ENCODE peak calls at places on chromosomes 13 and 19, in seven cellular contexts. P, H, E, I, X, T and F are unnamed samples.

GRCh38 chr19:38025908-38026307 is 118.9 kb downstream of the SIPA1L3 start:
- DNase-seq in H (no peak), P (no peak), I (no peak), E (no peak), T (no peak), X (no peak), F (no peak)

GRCh38 chr13:76516013-76516412 is 370.2 kb downstream of the KCTD12 start:
- DNase-seq in E (no peak), I (no peak), H (peak), X (no peak), T (peak), P (no peak), F (no peak)

GRCh38 chr13:48156466-48156865 is 61.6 kb upstream of the MED4 start:
- DNase-seq in P (no peak), X (no peak), E (no peak), I (no peak), T (no peak), H (no peak), F (peak)

GRCh38 chr13:22839554-22840286 is 341.1 kb upstream of the SGCG start:
- DNase-seq in T (no peak), H (no peak), P (no peak), X (no peak), I (no peak), E (no peak), F (no peak)

GRCh38 chr19:17889609-17890214 is 18.0 kb downstream of the SLC5A5 start:
- DNase-seq in P (no peak), T (peak), X (no peak), E (peak), H (no peak), I (no peak), F (no peak)

GRCh38 chr13:112466132-112467025 is 90.2 kb downstream of the SPACA7 start:
- DNase-seq in E (no peak), T (no peak), P (peak), H (no peak), X (no peak), I (no peak), F (no peak)

GRCh38 chr19:30744741-30745475 is 372.7 kb downstream of the ZNF536 start:
- DNase-seq in I (no peak), X (no peak), T (no peak), P (no peak), E (no peak), H (no peak), F (no peak)

GRCh38 chr19:10567696-10568443 is 909 bp downstream of the CDKN2D start:
- DNase-seq in T (no peak), P (no peak), I (no peak), E (no peak), X (no peak), H (no peak), F (no peak)

GRCh38 chr13:102774596-102775375 is 1.2 kb upstream of the TEX30 start:
- DNase-seq in P (no peak), H (no peak), X (no peak), T (no peak), I (no peak), E (no peak), F (no peak)

GRCh38 chr19:45265375-45265774 is 14.3 kb downstream of the MARK4 start:
- DNase-seq in X (no peak), P (no peak), I (no peak), T (no peak), H (no peak), E (no peak), F (no peak)

GRCh38 chr19:10749435-10750384 is 31.8 kb downstream of the DNM2 start:
- DNase-seq in T (no peak), X (no peak), H (no peak), E (no peak), P (peak), I (no peak), F (peak)

GRCh38 chr19:49157445-49158224 is at the start of gene TRPM4:
- DNase-seq in X (peak), P (peak), T (peak), H (no peak), E (peak), I (peak), F (peak)

GRCh38 chr19:47157455-47158321 is 27.1 kb downstream of the SAE1 start:
- DNase-seq in H (peak), E (no peak), X (no peak), T (peak), I (peak), P (no peak), F (peak)

DNA sequence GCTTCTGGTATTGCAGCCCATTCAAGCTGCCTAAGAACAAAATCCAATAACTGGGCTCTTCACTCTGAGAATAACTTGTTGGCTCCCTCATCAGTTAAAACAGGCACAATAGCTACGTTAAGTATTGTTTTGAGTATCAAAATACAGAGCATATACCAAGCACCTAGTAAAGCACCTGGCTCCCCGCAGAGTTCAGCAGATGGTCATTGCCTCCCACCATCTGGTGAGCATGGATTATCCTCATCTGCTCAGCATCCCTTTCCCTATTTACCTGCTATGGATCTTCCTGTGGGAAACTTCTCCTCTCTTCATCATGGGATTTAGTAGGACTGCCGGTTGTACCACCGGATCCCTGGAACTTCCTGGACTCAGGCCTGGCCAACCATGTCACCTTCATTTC is 199.2 kb upstream of the MAB21L1 start:
- DNase-seq in I (no peak), H (no peak), X (no peak), T (no peak), P (no peak), E (no peak), F (no peak)
- H3K4me3 ChIP-seq in I (no peak), H (no peak), X (no peak), T (no peak), P (no peak), E (no peak), F (no peak)

DNA sequence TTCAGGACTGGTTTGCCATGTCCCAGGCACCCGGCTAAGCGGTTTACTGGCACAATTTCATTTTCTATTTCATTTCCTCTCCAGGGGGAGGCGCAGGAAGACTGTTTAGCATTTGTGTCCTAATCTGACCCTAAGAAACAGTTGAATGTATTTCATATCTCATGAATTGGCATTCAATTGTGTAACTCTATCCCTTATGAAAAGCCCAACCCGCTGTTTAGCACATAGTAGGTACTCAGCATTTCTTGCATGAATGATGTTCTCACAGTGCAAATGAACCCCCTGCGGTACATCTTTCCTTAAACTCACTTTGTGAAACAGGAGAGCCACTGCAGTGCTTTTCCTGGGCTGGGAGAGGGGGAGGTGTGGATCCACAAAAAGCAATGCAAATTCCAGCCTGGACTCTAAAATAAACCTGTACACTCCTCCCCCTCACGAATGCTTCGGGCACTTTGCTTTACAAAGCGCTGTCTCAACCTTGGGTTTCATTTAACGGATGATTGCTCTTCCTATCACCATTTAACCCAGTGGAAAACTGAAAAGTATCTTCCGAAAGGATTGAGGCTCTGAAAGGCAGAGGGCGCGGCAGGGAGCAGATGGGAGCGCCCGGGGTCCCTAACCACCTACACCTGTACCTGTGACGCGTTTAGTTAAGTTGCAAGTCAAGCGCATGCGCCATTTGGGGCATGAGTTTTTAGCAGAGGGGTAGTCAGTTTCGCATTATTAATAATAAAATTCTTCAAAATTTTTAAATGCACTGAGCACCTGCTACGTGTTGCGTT is 1.2 kb upstream of the EEF2 start:
- DNase-seq in E (peak), X (no peak), P (no peak), T (peak), H (no peak), I (peak), F (peak)
- TF ChIP-seq CTCF in E (peak), X (peak), P (peak), T (peak), H (peak), I (peak), F (peak)

GRCh38 chr13:79496188-79496587 is 15.2 kb downstream of the NDFIP2 start:
- DNase-seq in H (no peak), I (no peak), E (no peak), T (no peak), X (no peak), P (no peak), F (no peak)
- H3K4me3 ChIP-seq in H (no peak), I (no peak), E (no peak), T (no peak), X (no peak), P (no peak), F (no peak)

GRCh38 chr13:90532861-90533260 is 814.6 kb upstream of the MIR17HG start:
- DNase-seq in E (no peak), H (no peak), P (no peak), X (no peak), I (no peak), T (no peak), F (no peak)

GRCh38 chr13:90533866-90534265 is 813.6 kb upstream of the MIR17HG start:
- DNase-seq in T (no peak), P (no peak), I (no peak), H (no peak), X (no peak), E (no peak), F (no peak)

GRCh38 chr13:90526711-90527110 is 820.8 kb upstream of the MIR17HG start:
- DNase-seq in E (no peak), X (no peak), I (no peak), P (no peak), T (no peak), H (no peak), F (no peak)

GRCh38 chr13:90534617-90535340 is 812.7 kb upstream of the MIR17HG start:
- DNase-seq in T (no peak), I (no peak), E (no peak), X (no peak), P (no peak), H (no peak), F (no peak)

GRCh38 chr13:90531744-90532143 is 815.7 kb upstream of the MIR17HG start:
- DNase-seq in P (no peak), I (no peak), E (no peak), H (no peak), T (no peak), X (no peak), F (no peak)
- TF ChIP-seq CTCF in P (no peak), I (no peak), E (no peak), H (no peak), T (no peak), X (no peak), F (no peak)

GRCh38 chr19:51820821-51821446 is 26.0 kb downstream of the FPR3 start:
- DNase-seq in P (no peak), X (no peak), E (no peak), T (no peak), H (no peak), I (no peak), F (no peak)

GRCh38 chr19:51830263-51830662 is 35.3 kb downstream of the FPR3 start:
- DNase-seq in X (no peak), H (no peak), I (no peak), T (no peak), P (no peak), E (no peak), F (peak)

GRCh38 chr19:51821511-51821910 is 26.6 kb downstream of the FPR3 start:
- DNase-seq in P (no peak), E (no peak), X (no peak), H (no peak), I (no peak), T (no peak), F (no peak)

GRCh38 chr19:51821921-51822716 is 27.2 kb downstream of the FPR3 start:
- DNase-seq in H (no peak), E (no peak), I (no peak), X (no peak), P (no peak), T (no peak), F (no peak)

DNA sequence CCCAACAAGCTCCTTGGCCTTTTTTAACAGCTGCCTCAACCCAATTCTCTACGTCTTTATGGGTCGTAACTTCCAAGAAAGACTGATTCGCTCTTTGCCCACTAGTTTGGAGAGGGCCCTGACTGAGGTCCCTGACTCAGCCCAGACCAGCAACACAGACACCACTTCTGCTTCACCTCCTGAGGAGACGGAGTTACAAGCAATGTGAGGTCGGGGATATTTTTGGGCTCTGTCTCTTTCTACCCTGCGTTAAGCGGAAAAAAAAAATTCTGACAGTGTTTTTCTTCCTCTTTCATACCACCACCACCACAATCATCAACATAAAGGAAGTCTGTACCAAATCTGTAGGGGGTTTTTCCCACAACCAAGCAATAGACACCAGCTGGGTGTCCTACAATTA is 29.6 kb downstream of the FPR3 start:
- DNase-seq in P (no peak), X (no peak), H (no peak), T (no peak), E (no peak), I (no peak), F (no peak)
- H3K4me3 ChIP-seq in P (no peak), X (no peak), H (no peak), T (no peak), E (no peak), I (no peak), F (no peak)

DNA sequence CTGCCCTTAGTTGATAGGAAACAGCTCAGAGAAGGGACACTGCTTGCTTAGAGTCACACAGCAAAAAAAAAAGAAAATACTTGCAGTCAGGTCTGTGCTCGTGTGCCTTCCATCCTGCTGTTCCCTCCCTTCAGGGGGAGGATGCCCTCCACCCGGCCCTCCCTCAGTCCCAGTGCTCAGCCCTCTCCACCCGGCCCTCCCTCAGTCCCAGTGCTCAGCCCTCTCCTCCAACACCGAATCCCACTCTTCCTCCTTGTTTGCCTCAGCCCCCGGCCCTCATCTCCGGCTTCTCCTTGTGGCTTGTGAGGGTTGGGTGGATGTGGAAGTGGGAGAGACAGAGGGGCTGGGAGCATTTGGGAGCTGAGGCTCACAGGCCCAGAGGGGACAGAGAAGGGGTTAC is 5.8 kb downstream of the TFPT start:
- DNase-seq in X (no peak), P (no peak), T (no peak), H (no peak), E (no peak), I (no peak), F (peak)
- TF ChIP-seq CTCF in X (no peak), P (no peak), T (no peak), H (no peak), E (no peak), I (no peak), F (no peak)

DNA sequence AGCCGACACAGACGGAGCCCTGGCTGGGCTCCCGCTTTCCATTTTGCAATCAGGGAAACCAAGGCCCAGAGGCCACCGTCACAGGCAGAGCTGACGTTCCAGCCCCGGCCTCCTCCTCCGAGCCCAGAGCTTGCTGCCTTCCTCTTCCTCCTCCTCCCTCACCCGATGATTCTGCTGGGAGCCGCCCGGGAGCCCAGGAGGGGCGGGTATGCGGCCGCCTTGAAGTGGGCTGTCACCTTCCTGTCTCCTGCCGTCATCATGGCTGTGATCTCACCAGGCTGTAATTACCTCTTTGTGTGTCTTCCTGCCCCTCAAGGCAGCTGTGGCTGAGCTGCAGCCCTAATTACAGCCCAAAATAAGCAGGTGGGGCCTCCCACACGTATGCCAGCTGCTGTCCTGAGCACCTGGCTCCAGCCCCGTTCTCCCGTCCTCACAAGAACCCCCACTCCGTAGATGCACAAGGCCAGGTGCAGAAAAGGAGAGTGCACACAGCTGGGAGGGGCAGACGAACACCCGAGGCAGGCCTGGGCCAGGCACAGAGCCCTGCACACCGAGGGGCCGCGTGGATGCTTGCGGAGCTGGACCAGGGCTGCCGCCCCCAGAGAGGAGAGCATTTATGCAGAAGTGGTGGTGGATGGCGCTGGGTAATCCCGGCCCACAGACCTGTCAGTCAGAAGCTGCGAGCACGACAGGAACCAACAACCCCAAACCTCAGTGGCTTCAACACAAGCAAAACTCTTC is 4.0 kb downstream of the TPGS1 start:
- DNase-seq in I (no peak), P (peak), T (peak), E (no peak), H (no peak), X (no peak), F (peak)
- H3K4me3 ChIP-seq in I (peak), P (peak), T (no peak), E (no peak), H (no peak), X (no peak), F (no peak)

DNA sequence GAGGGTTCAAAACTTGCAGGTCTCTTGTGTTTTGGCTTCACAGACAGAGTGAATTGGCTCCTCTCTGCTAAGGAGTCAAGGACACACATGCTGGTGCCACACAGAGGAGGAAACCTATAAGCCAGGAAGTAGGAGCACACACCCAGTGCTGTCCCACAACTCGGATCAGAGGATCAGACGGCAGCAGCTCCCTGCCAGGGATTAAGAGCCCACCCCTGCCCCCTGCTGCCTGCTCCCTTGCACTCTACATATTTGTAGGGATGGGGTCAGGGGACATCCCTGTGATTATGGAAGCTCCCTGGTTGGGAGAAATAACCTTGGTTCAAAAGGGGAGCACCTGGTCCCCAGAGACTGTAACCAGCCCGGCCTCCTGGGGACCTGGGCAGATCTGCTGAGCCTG is 77.5 kb upstream of the CLDN10 start:
- DNase-seq in T (no peak), P (no peak), E (no peak), X (no peak), H (no peak), I (no peak), F (no peak)
- TF ChIP-seq CTCF in T (no peak), P (no peak), E (no peak), X (no peak), H (no peak), I (no peak), F (no peak)

DNA sequence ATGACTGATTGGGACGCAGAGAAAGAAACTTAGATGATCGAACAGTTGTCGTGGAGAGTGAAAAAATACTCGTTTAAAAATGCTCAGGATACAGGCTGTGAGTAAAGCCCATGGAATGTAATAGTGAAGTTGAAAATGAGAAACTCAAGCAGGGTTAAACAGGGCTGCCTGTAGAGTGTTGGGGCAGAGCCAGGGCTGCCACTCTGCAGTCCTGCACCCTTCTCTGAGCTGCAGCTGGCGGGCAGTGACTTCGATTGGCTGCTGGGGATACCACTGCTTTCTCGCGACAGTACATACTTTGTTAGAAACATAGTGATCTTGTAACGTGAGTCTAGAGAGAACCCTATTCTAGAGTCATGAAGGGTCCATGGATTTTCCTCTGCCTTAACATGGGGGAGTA is 95.4 kb downstream of the ARHGEF7 start:
- DNase-seq in T (peak), E (no peak), P (peak), I (no peak), X (no peak), H (peak), F (no peak)
- H3K4me3 ChIP-seq in T (peak), E (no peak), P (no peak), I (peak), X (no peak), H (peak), F (no peak)